ENCODE peak calls at places on chromosomes 12 and 14, in seven cellular contexts. B is tibial nerve; U is AG04449; Q is lung; D is IMR-90; H is heart left ventricle; S is CD8-positive, alpha-beta memory T cell. N is an unnamed sample.

GRCh38 chr14:99026471-99026870 is 245.5 kb downstream of the BCL11B start:
- DNase-seq in S (no peak), D (no peak), H (no peak), B (no peak), Q (no peak), U (no peak), N (no peak)

GRCh38 chr12:80222261-80222660 is 122.9 kb downstream of the OTOGL start:
- DNase-seq in H (no peak), B (no peak), Q (no peak), S (no peak), U (no peak), D (peak), N (no peak)

GRCh38 chr14:90750191-90750590 is 66.0 kb downstream of the TTC7B start:
- DNase-seq in B (no peak), Q (no peak), S (no peak), U (no peak), D (no peak), H (no peak), N (no peak)

GRCh38 chr12:111037047-111037446 is 116.7 kb upstream of the MYL2 start:
- DNase-seq in B (no peak), Q (no peak), S (no peak), H (no peak), D (no peak), U (no peak), N (no peak)

GRCh38 chr12:42865282-42865681 is 275.7 kb upstream of the PRICKLE1 start:
- DNase-seq in U (no peak), Q (no peak), B (no peak), S (no peak), H (no peak), D (no peak), N (no peak)

GRCh38 chr14:94771191-94771905 is 1.4 kb upstream of the GSC start:
- DNase-seq in U (no peak), Q (no peak), H (no peak), B (no peak), D (no peak), S (no peak), N (no peak)

GRCh38 chr14:75720828-75721227 is 59.8 kb downstream of the TTLL5 start:
- DNase-seq in B (peak), Q (no peak), H (peak), U (no peak), S (no peak), D (no peak), N (peak)

GRCh38 chr12:89370411-89370810 is 18.1 kb upstream of the DUSP6 start:
- DNase-seq in B (no peak), H (no peak), Q (no peak), S (no peak), D (no peak), U (no peak), N (no peak)

GRCh38 chr14:61470954-61471279 is 149.5 kb downstream of the PRKCH start:
- DNase-seq in U (no peak), D (no peak), S (no peak), H (no peak), Q (peak), B (no peak), N (no peak)

GRCh38 chr14:72291908-72292688 is 359.9 kb downstream of the RGS6 start:
- DNase-seq in B (peak), S (no peak), U (peak), Q (no peak), H (peak), D (peak), N (peak)

GRCh38 chr14:20190596-20190995 is at the start of gene OR11G2:
- DNase-seq in S (no peak), H (no peak), D (no peak), B (no peak), U (no peak), Q (no peak), N (no peak)

GRCh38 chr12:17214910-17215309 is 608.9 kb upstream of the LMO3 start:
- DNase-seq in Q (no peak), D (no peak), H (no peak), S (no peak), U (no peak), B (no peak), N (no peak)

GRCh38 chr12:112525426-112525809 is 106.7 kb downstream of the PTPN11 start:
- DNase-seq in D (no peak), B (no peak), U (no peak), S (no peak), Q (no peak), H (no peak), N (no peak)

GRCh38 chr12:82904219-82904795 is 217.6 kb downstream of the TMTC2 start:
- DNase-seq in D (peak), H (no peak), U (no peak), B (no peak), Q (no peak), S (no peak), N (no peak)

GRCh38 chr12:98578821-98579220 is 14.7 kb upstream of the SLC25A3 start:
- DNase-seq in S (no peak), H (no peak), Q (no peak), D (peak), U (no peak), B (no peak), N (peak)

GRCh38 chr12:501722-502447 is 42.1 kb downstream of the B4GALNT3 start:
- DNase-seq in D (no peak), S (no peak), U (no peak), B (no peak), H (peak), Q (no peak), N (no peak)

GRCh38 chr14:32078794-32079663 is 1.9 kb downstream of the ARHGAP5 start:
- DNase-seq in B (no peak), D (peak), H (no peak), U (no peak), Q (no peak), S (no peak), N (peak)

GRCh38 chr12:106753526-106753925 is 21.0 kb upstream of the RIC8B start:
- DNase-seq in D (no peak), H (no peak), Q (no peak), B (no peak), S (peak), U (no peak), N (no peak)

GRCh38 chr12:92049403-92049802 is 96.2 kb downstream of the BTG1 start:
- DNase-seq in S (no peak), U (no peak), H (no peak), B (no peak), D (no peak), Q (no peak), N (no peak)

DNA sequence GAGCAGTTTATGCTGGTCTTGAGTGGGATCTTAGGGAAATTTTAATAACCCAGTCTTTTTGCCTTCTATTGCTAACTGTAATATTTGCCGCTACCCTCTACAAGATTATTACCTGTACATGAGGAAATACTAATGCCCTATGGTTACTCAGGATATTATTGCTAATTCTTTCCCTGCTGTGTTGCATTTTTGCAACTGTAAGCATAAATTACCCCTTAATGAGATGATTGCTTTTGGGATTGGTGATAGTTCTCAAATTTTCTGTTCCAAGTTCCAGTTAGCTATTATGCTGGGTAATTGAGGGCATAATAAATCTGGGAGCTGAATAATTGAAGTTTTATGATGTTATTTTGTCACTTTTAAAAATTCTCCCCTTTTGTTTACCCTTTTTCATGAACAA is 22.0 kb downstream of the ATF7IP start:
- DNase-seq in H (no peak), D (no peak), U (no peak), S (no peak), B (no peak), Q (no peak), N (no peak)
- H3K4me3 ChIP-seq in H (no peak), D (no peak), U (no peak), S (peak), B (no peak), Q (no peak), N (no peak)

GRCh38 chr12:65894624-65895023 is 70.3 kb downstream of the HMGA2 start:
- DNase-seq in U (no peak), Q (no peak), H (no peak), D (no peak), S (no peak), B (no peak), N (peak)

GRCh38 chr12:65894127-65894526 is 69.8 kb downstream of the HMGA2 start:
- DNase-seq in D (peak), H (no peak), S (no peak), B (no peak), Q (no peak), U (no peak), N (peak)

GRCh38 chr12:65896743-65897142 is 72.5 kb downstream of the HMGA2 start:
- DNase-seq in D (no peak), B (no peak), U (no peak), Q (no peak), H (no peak), S (no peak), N (no peak)

GRCh38 chr12:65895759-65896656 is 71.7 kb downstream of the HMGA2 start:
- DNase-seq in Q (no peak), D (no peak), B (no peak), H (no peak), S (no peak), U (no peak), N (peak)

GRCh38 chr12:65895031-65895430 is 70.7 kb downstream of the HMGA2 start:
- DNase-seq in H (no peak), D (no peak), B (no peak), U (no peak), S (no peak), Q (no peak), N (no peak)
- H3K4me3 ChIP-seq in H (no peak), D (no peak), B (no peak), U (no peak), S (no peak), Q (no peak), N (no peak)

GRCh38 chr12:95220726-95221125 is 3.1 kb downstream of the VEZT start:
- DNase-seq in D (no peak), H (no peak), B (no peak), U (no peak), S (no peak), Q (no peak), N (no peak)
- H3K4me3 ChIP-seq in D (no peak), H (no peak), B (no peak), U (no peak), S (no peak), Q (no peak), N (no peak)

GRCh38 chr14:50425105-50425504 is 28.4 kb upstream of the CDKL1 start:
- DNase-seq in Q (no peak), S (no peak), D (no peak), H (no peak), U (no peak), B (no peak), N (no peak)

GRCh38 chr14:50421499-50421898 is 24.8 kb upstream of the CDKL1 start:
- DNase-seq in D (no peak), Q (no peak), H (no peak), B (no peak), S (no peak), U (no peak), N (no peak)

GRCh38 chr14:50423529-50423928 is 26.8 kb upstream of the CDKL1 start:
- DNase-seq in D (no peak), Q (no peak), B (no peak), H (no peak), S (no peak), U (no peak), N (no peak)

GRCh38 chr14:50425816-50426215 is 29.1 kb upstream of the CDKL1 start:
- DNase-seq in S (no peak), Q (no peak), D (peak), U (peak), H (no peak), B (no peak), N (peak)
- H3K4me3 ChIP-seq in S (no peak), Q (no peak), D (no peak), U (no peak), H (no peak), B (no peak), N (no peak)

DNA sequence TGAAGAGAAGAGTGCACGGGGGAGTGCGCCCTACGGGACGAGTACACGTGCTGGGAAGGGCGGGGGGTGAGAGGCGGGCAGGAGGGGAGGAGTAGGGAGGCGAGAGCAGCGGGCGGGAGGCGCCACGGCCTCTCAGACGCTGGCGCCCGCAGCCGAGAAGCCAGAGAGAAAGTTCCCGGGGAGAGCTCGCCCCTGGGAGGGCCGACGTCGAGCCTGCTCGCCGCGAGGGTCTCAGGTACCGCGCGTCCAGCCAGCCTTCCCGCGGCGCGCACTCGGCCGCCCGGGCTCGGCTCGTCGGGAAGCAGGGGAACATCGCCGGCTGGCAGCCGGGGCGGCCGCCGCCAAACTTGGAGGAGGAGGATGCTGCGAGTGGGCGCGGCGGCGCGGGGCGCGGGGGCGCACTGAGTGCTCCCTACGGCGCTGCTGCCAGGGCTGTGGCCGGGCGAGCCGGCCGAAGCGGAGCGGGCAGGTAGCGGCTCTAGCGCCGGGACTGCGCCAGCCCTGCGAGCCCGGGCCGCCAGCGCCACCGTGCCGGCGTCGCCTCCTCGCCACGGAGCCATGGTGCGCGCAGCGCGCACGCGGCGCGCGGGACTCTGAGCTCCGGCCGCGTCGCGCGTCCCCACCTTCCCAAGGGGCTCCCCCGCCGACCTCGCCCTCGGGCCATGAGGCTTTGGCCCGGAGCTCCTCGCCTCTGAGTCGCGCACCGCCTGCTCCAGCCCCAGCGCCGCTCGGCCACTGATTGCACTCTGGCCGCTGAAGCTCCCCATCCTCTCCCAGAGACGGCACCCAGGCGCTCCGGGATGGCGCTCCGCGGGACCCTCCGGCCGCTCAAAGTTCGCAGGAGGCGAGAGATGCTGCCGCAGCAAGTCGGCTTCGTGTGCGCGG is at the start of gene SLC24A4:
- DNase-seq in B (no peak), D (no peak), Q (no peak), U (no peak), S (no peak), H (peak), N (no peak)
- H3K4me3 ChIP-seq in B (peak), D (no peak), Q (peak), U (no peak), S (no peak), H (peak), N (no peak)

N was measured in fibroblast of villous mesenchyme.